ENCODE peak calls at places on chromosomes 5 and 9, in four cellular contexts. One of them, this sample, is unnamed.

GRCh38 chr9:113597390-113598241 is 134.1 kb downstream of the RGS3 start:
- DNase-seq in colonic mucosa: no peak
- DNase-seq in amniotic stem cell: no peak
- DNase-seq in NT2/D1: no peak
- DNase-seq in this sample: no peak

GRCh38 chr5:17796757-17797398 is 162.6 kb downstream of the TAF11L14 start:
- DNase-seq in colonic mucosa: no peak
- DNase-seq in amniotic stem cell: no peak
- DNase-seq in NT2/D1: no peak
- DNase-seq in this sample: no peak

GRCh38 chr5:146401021-146401420 is 46.1 kb upstream of the TCERG1 start:
- DNase-seq in colonic mucosa: no peak
- DNase-seq in amniotic stem cell: no peak
- DNase-seq in NT2/D1: no peak
- DNase-seq in this sample: no peak

GRCh38 chr5:93422652-93423332 is 158.2 kb downstream of the NR2F1-AS1 start:
- DNase-seq in colonic mucosa: no peak
- DNase-seq in amniotic stem cell: no peak
- DNase-seq in NT2/D1: no peak
- DNase-seq in this sample: no peak

GRCh38 chr5:1324301-1324700 is 20.6 kb downstream of the CLPTM1L start:
- DNase-seq in colonic mucosa: no peak
- DNase-seq in amniotic stem cell: no peak
- DNase-seq in NT2/D1: no peak
- DNase-seq in this sample: no peak

GRCh38 chr5:177980776-177981175 is 15.3 kb downstream of the PROP1 start:
- DNase-seq in colonic mucosa: no peak
- DNase-seq in amniotic stem cell: no peak
- DNase-seq in NT2/D1: no peak
- DNase-seq in this sample: no peak

GRCh38 chr5:167479796-167480195 is 811.6 kb upstream of the WWC1 start:
- DNase-seq in colonic mucosa: no peak
- DNase-seq in amniotic stem cell: no peak
- DNase-seq in NT2/D1: no peak
- DNase-seq in this sample: no peak

GRCh38 chr5:132221781-132222648 is 5.6 kb downstream of the P4HA2 start:
- DNase-seq in colonic mucosa: peak
- DNase-seq in amniotic stem cell: no peak
- DNase-seq in NT2/D1: no peak
- DNase-seq in this sample: peak

GRCh38 chr5:177382423-177383029 is 1.7 kb upstream of the SLC34A1 start:
- DNase-seq in colonic mucosa: no peak
- DNase-seq in amniotic stem cell: no peak
- DNase-seq in NT2/D1: no peak
- DNase-seq in this sample: no peak

GRCh38 chr5:124602925-124603650 is 143.4 kb downstream of the ZNF608 start:
- DNase-seq in colonic mucosa: no peak
- DNase-seq in amniotic stem cell: no peak
- DNase-seq in NT2/D1: no peak
- DNase-seq in this sample: no peak

GRCh38 chr5:35023531-35024178 is 24.1 kb downstream of the AGXT2 start:
- DNase-seq in colonic mucosa: no peak
- DNase-seq in amniotic stem cell: no peak
- DNase-seq in NT2/D1: no peak
- DNase-seq in this sample: no peak

GRCh38 chr9:133071484-133072150 is 9.8 kb downstream of the CEL start:
- DNase-seq in colonic mucosa: no peak
- DNase-seq in amniotic stem cell: no peak
- DNase-seq in NT2/D1: no peak
- DNase-seq in this sample: no peak

GRCh38 chr5:92378961-92379611 is 996.0 kb upstream of the ARRDC3 start:
- DNase-seq in colonic mucosa: no peak
- DNase-seq in amniotic stem cell: no peak
- DNase-seq in NT2/D1: no peak
- DNase-seq in this sample: no peak

GRCh38 chr5:55187370-55187769 is 14.4 kb upstream of the CDC20B start:
- DNase-seq in colonic mucosa: no peak
- DNase-seq in amniotic stem cell: no peak
- DNase-seq in NT2/D1: no peak
- DNase-seq in this sample: no peak

This sample was measured in AG09319.